ENCODE peak calls at places on chromosomes 11 and 22, in six cellular contexts. One of them, this sample, is unnamed.

GRCh38 chr11:30225642-30226041 is 5.2 kb upstream of the FSHB start:
- DNase-seq in PC-3: no peak
- DNase-seq in HCT116: no peak
- DNase-seq in hepatocyte: no peak
- DNase-seq in GM23338: no peak
- DNase-seq in SK-N-SH: no peak
- DNase-seq in this sample: no peak

GRCh38 chr22:22030493-22031182 is 48.1 kb upstream of the TOP3B start:
- DNase-seq in PC-3: no peak
- DNase-seq in HCT116: no peak
- DNase-seq in SK-N-SH: peak; percentile 32
- DNase-seq in GM23338: peak; percentile 47
- DNase-seq in hepatocyte: peak; percentile 60
- DNase-seq in this sample: no peak

GRCh38 chr11:17610402-17610894 is 63.4 kb downstream of the OTOG start:
- DNase-seq in GM23338: no peak
- DNase-seq in SK-N-SH: no peak
- DNase-seq in HCT116: no peak
- DNase-seq in PC-3: no peak
- DNase-seq in hepatocyte: no peak
- DNase-seq in this sample: no peak

GRCh38 chr11:110381214-110381613 is 48.5 kb upstream of the FDX1 start:
- DNase-seq in HCT116: no peak
- DNase-seq in GM23338: no peak
- DNase-seq in SK-N-SH: no peak
- DNase-seq in hepatocyte: no peak
- DNase-seq in PC-3: no peak
- DNase-seq in this sample: no peak

GRCh38 chr11:67266424-67267187 is at the start of gene GRK2:
- DNase-seq in HCT116: no peak
- DNase-seq in GM23338: peak; percentile 67
- DNase-seq in PC-3: peak; percentile 58
- DNase-seq in SK-N-SH: peak; percentile 88
- DNase-seq in hepatocyte: peak; percentile 83
- DNase-seq in this sample: no peak

GRCh38 chr11:86386791-86387190 is 12.1 kb downstream of the CCDC81 start:
- DNase-seq in SK-N-SH: no peak
- DNase-seq in hepatocyte: no peak
- DNase-seq in GM23338: no peak
- DNase-seq in HCT116: no peak
- DNase-seq in PC-3: no peak
- DNase-seq in this sample: no peak

GRCh38 chr22:41968601-41969000 is 642 bp upstream of the SEPTIN3 start:
- DNase-seq in hepatocyte: peak; percentile 18
- DNase-seq in PC-3: no peak
- DNase-seq in SK-N-SH: peak; percentile 57
- DNase-seq in HCT116: no peak
- DNase-seq in GM23338: no peak
- DNase-seq in this sample: no peak

GRCh38 chr11:60161766-60162165 is 21.1 kb downstream of the MS4A6A start:
- DNase-seq in HCT116: no peak
- DNase-seq in GM23338: no peak
- DNase-seq in hepatocyte: no peak
- DNase-seq in SK-N-SH: no peak
- DNase-seq in PC-3: no peak
- DNase-seq in this sample: no peak

GRCh38 chr22:37024339-37025157 is 5.0 kb downstream of the MPST start:
- DNase-seq in HCT116: no peak
- DNase-seq in PC-3: no peak
- DNase-seq in GM23338: no peak
- DNase-seq in hepatocyte: no peak
- DNase-seq in SK-N-SH: no peak
- DNase-seq in this sample: no peak

GRCh38 chr11:47184711-47185304 is 1.4 kb downstream of the PACSIN3 start:
- DNase-seq in SK-N-SH: peak; percentile 30
- DNase-seq in hepatocyte: peak; percentile 70
- DNase-seq in HCT116: no peak
- DNase-seq in PC-3: no peak
- DNase-seq in GM23338: peak; percentile 17
- DNase-seq in this sample: no peak

GRCh38 chr22:36343720-36344105 is 44.1 kb downstream of the MYH9 start:
- DNase-seq in PC-3: no peak
- DNase-seq in GM23338: no peak
- DNase-seq in SK-N-SH: no peak
- DNase-seq in HCT116: no peak
- DNase-seq in hepatocyte: no peak
- DNase-seq in this sample: no peak

GRCh38 chr11:112113539-112114457 is 27.1 kb downstream of the SDHD start:
- DNase-seq in GM23338: peak; percentile 83
- DNase-seq in PC-3: peak; percentile 79
- DNase-seq in SK-N-SH: peak; percentile 64
- DNase-seq in HCT116: peak; percentile 49
- DNase-seq in hepatocyte: peak; percentile 65
- DNase-seq in this sample: peak; percentile 66

GRCh38 chr11:62921573-62922188 is 518 bp upstream of the CHRM1 start:
- DNase-seq in SK-N-SH: peak; percentile 62
- DNase-seq in hepatocyte: no peak
- DNase-seq in GM23338: no peak
- DNase-seq in PC-3: peak; percentile 50
- DNase-seq in HCT116: no peak
- DNase-seq in this sample: peak; percentile 44

GRCh38 chr11:12731841-12732336 is 57.7 kb downstream of the TEAD1 start:
- DNase-seq in HCT116: peak; percentile 15
- DNase-seq in PC-3: peak; percentile 79
- DNase-seq in SK-N-SH: no peak
- DNase-seq in GM23338: no peak
- DNase-seq in hepatocyte: no peak
- DNase-seq in this sample: no peak

GRCh38 chr11:122344281-122344680 is 228.3 kb upstream of the BLID start:
- DNase-seq in GM23338: no peak
- DNase-seq in HCT116: no peak
- DNase-seq in SK-N-SH: peak; percentile 10
- DNase-seq in hepatocyte: no peak
- DNase-seq in PC-3: peak; percentile 63
- DNase-seq in this sample: no peak

GRCh38 chr11:121389651-121390050 is 62.5 kb upstream of the SORL1 start:
- DNase-seq in HCT116: no peak
- DNase-seq in PC-3: no peak
- DNase-seq in SK-N-SH: no peak
- DNase-seq in hepatocyte: no peak
- DNase-seq in GM23338: peak; percentile 55
- DNase-seq in this sample: no peak

GRCh38 chr11:111855506-111855905 is 15.9 kb downstream of the ALG9 start:
- DNase-seq in PC-3: no peak
- DNase-seq in SK-N-SH: no peak
- DNase-seq in GM23338: no peak
- DNase-seq in hepatocyte: no peak
- DNase-seq in HCT116: no peak
- DNase-seq in this sample: no peak

GRCh38 chr22:46090631-46091201 is 59.6 kb upstream of the PPARA start:
- DNase-seq in HCT116: no peak
- DNase-seq in PC-3: peak; percentile 28
- DNase-seq in SK-N-SH: no peak
- DNase-seq in GM23338: no peak
- DNase-seq in hepatocyte: no peak
- DNase-seq in this sample: no peak

GRCh38 chr11:36126703-36127102 is 162.5 kb downstream of the COMMD9 start:
- DNase-seq in SK-N-SH: no peak
- DNase-seq in hepatocyte: no peak
- DNase-seq in PC-3: no peak
- DNase-seq in HCT116: no peak
- DNase-seq in GM23338: no peak
- DNase-seq in this sample: no peak

GRCh38 chr22:50542416-50542927 is 3.2 kb upstream of the KLHDC7B start:
- DNase-seq in PC-3: no peak
- DNase-seq in hepatocyte: no peak
- DNase-seq in GM23338: no peak
- DNase-seq in HCT116: no peak
- DNase-seq in SK-N-SH: no peak
- DNase-seq in this sample: no peak

GRCh38 chr11:108984021-108984420 is 319.2 kb downstream of the DDX10 start:
- DNase-seq in PC-3: no peak
- DNase-seq in hepatocyte: no peak
- DNase-seq in SK-N-SH: no peak
- DNase-seq in GM23338: no peak
- DNase-seq in HCT116: no peak
- DNase-seq in this sample: no peak

GRCh38 chr11:78560826-78561484 is 13.7 kb downstream of the NARS2 start:
- DNase-seq in GM23338: no peak
- DNase-seq in SK-N-SH: no peak
- DNase-seq in HCT116: no peak
- DNase-seq in PC-3: peak; percentile 39
- DNase-seq in hepatocyte: no peak
- DNase-seq in this sample: no peak

GRCh38 chr22:37626144-37626543 is 13.3 kb upstream of the SH3BP1 start:
- DNase-seq in SK-N-SH: no peak
- DNase-seq in hepatocyte: peak; percentile 66
- DNase-seq in GM23338: no peak
- DNase-seq in PC-3: no peak
- DNase-seq in HCT116: no peak
- DNase-seq in this sample: no peak

GRCh38 chr22:27022256-27022655 is 364.9 kb downstream of the MIAT start:
- DNase-seq in SK-N-SH: no peak
- DNase-seq in hepatocyte: no peak
- DNase-seq in GM23338: no peak
- DNase-seq in HCT116: no peak
- DNase-seq in PC-3: no peak
- DNase-seq in this sample: no peak

GRCh38 chr11:64232182-64233018 is 2.0 kb upstream of the VEGFB start:
- DNase-seq in GM23338: no peak
- DNase-seq in hepatocyte: no peak
- DNase-seq in HCT116: no peak
- DNase-seq in SK-N-SH: no peak
- DNase-seq in PC-3: no peak
- DNase-seq in this sample: no peak

GRCh38 chr22:35587447-35587870 is 29.7 kb downstream of the MB start:
- DNase-seq in hepatocyte: no peak
- DNase-seq in SK-N-SH: peak; percentile 86
- DNase-seq in HCT116: no peak
- DNase-seq in PC-3: peak; percentile 71
- DNase-seq in GM23338: no peak
- DNase-seq in this sample: peak; percentile 96

GRCh38 chr11:10441021-10441523 is 14.0 kb upstream of the AMPD3 start:
- DNase-seq in GM23338: no peak
- DNase-seq in hepatocyte: no peak
- DNase-seq in PC-3: no peak
- DNase-seq in SK-N-SH: no peak
- DNase-seq in HCT116: no peak
- DNase-seq in this sample: no peak

GRCh38 chr11:35274909-35275807 is 136.2 kb downstream of the CD44 start:
- DNase-seq in GM23338: peak; percentile 20
- DNase-seq in hepatocyte: peak; percentile 26
- DNase-seq in HCT116: no peak
- DNase-seq in PC-3: peak; percentile 84
- DNase-seq in SK-N-SH: no peak
- DNase-seq in this sample: peak; percentile 68

GRCh38 chr22:38549106-38549884 is 20.7 kb downstream of the DMC1 start:
- DNase-seq in GM23338: no peak
- DNase-seq in PC-3: peak; percentile 75
- DNase-seq in hepatocyte: no peak
- DNase-seq in HCT116: no peak
- DNase-seq in SK-N-SH: no peak
- DNase-seq in this sample: peak; percentile 98

GRCh38 chr22:44773082-44773481 is 20.7 kb downstream of the ARHGAP8 start:
- DNase-seq in SK-N-SH: no peak
- DNase-seq in HCT116: no peak
- DNase-seq in GM23338: no peak
- DNase-seq in PC-3: no peak
- DNase-seq in hepatocyte: no peak
- DNase-seq in this sample: no peak
- H3K9me2 ChIP-seq in SK-N-SH: no peaks in the 10 kb centered on the region
- H3K9me2 ChIP-seq in HCT116: no peaks in the 10 kb centered on the region
- H3K9me2 ChIP-seq in GM23338: no peaks in the 10 kb centered on the region
- H3K9me2 ChIP-seq in PC-3: no peaks in the 10 kb centered on the region
- H3K9me2 ChIP-seq in hepatocyte: no peaks in the 10 kb centered on the region
- H3K9me2 ChIP-seq in this sample: no peaks in the 10 kb centered on the region

GRCh38 chr11:119342023-119342300 is 1.3 kb upstream of the C1QTNF5 start:
- DNase-seq in SK-N-SH: no peak
- DNase-seq in PC-3: no peak
- DNase-seq in GM23338: no peak
- DNase-seq in HCT116: no peak
- DNase-seq in hepatocyte: no peak
- DNase-seq in this sample: no peak
- H3K9me2 ChIP-seq in SK-N-SH: no peaks in the 10 kb centered on the region
- H3K9me2 ChIP-seq in PC-3: no peaks in the 10 kb centered on the region
- H3K9me2 ChIP-seq in GM23338: no peaks in the 10 kb centered on the region
- H3K9me2 ChIP-seq in HCT116: no peaks in the 10 kb centered on the region
- H3K9me2 ChIP-seq in hepatocyte: no peaks in the 10 kb centered on the region
- H3K9me2 ChIP-seq in this sample: no peaks in the 10 kb centered on the region

GRCh38 chr11:134993691-134994243 is 581.7 kb upstream of the B3GAT1 start:
- DNase-seq in hepatocyte: no peak
- DNase-seq in SK-N-SH: no peak
- DNase-seq in HCT116: no peak
- DNase-seq in PC-3: no peak
- DNase-seq in GM23338: peak; percentile 47
- DNase-seq in this sample: no peak

GRCh38 chr11:134987223-134987768 is 575.3 kb upstream of the B3GAT1 start:
- DNase-seq in hepatocyte: peak; percentile 54
- DNase-seq in HCT116: no peak
- DNase-seq in SK-N-SH: no peak
- DNase-seq in GM23338: no peak
- DNase-seq in PC-3: no peak
- DNase-seq in this sample: no peak

GRCh38 chr11:134987828-134988227 is 575.8 kb upstream of the B3GAT1 start:
- DNase-seq in GM23338: no peak
- DNase-seq in PC-3: no peak
- DNase-seq in HCT116: no peak
- DNase-seq in SK-N-SH: no peak
- DNase-seq in hepatocyte: no peak
- DNase-seq in this sample: no peak

GRCh38 chr11:134984421-134984820 is 572.4 kb upstream of the B3GAT1 start:
- DNase-seq in SK-N-SH: no peak
- DNase-seq in hepatocyte: no peak
- DNase-seq in GM23338: no peak
- DNase-seq in PC-3: no peak
- DNase-seq in HCT116: no peak
- DNase-seq in this sample: no peak

DNA sequence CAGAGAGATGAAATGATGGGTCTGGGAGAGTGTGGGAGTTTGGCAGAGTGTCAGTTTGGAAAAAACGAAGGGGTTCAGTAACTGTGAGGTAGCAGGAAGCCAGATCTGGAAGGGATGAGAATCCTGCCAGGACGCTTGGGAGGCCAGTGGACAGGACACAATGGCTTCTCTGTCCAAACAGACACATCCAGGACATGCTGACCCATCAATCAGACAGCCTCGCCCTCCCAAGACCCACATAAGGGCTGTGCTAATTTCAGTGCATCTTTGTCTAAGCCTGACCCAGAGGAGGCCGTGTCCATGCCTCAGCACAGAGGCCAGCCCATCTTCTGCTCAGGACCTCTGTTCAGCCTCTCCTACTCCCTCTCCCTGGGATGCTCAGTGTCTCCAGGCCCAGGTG is 576.5 kb upstream of the B3GAT1 start:
- DNase-seq in hepatocyte: no peak
- DNase-seq in GM23338: no peak
- DNase-seq in PC-3: no peak
- DNase-seq in SK-N-SH: no peak
- DNase-seq in HCT116: no peak
- DNase-seq in this sample: no peak
- H3K9me2 ChIP-seq in hepatocyte: no peaks in the 10 kb centered on the region
- H3K9me2 ChIP-seq in GM23338: peaks cover 2% of the 10 kb centered on the region
- H3K9me2 ChIP-seq in PC-3: no peaks in the 10 kb centered on the region
- H3K9me2 ChIP-seq in SK-N-SH: no peaks in the 10 kb centered on the region
- H3K9me2 ChIP-seq in HCT116: no peaks in the 10 kb centered on the region
- H3K9me2 ChIP-seq in this sample: no peaks in the 10 kb centered on the region

GRCh38 chr11:22539851-22540376 is 85.7 kb downstream of the FANCF start:
- DNase-seq in SK-N-SH: peak; percentile 33
- DNase-seq in GM23338: peak; percentile 56
- DNase-seq in HCT116: no peak
- DNase-seq in hepatocyte: peak; percentile 59
- DNase-seq in PC-3: peak; percentile 48
- DNase-seq in this sample: no peak
- H3K9me2 ChIP-seq in SK-N-SH: no peaks in the 10 kb centered on the region
- H3K9me2 ChIP-seq in GM23338: no peaks in the 10 kb centered on the region
- H3K9me2 ChIP-seq in HCT116: no peaks in the 10 kb centered on the region
- H3K9me2 ChIP-seq in hepatocyte: no peaks in the 10 kb centered on the region
- H3K9me2 ChIP-seq in PC-3: no peaks in the 10 kb centered on the region
- H3K9me2 ChIP-seq in this sample: no peaks in the 10 kb centered on the region